ENCODE peak calls at places on chromosomes 7 and 10, in nine cellular contexts. One of them, this sample, is unnamed.

GRCh38 chr10:33616921-33617320 is 282.5 kb upstream of the NRP1 start:
- DNase-seq in heart right ventricle: no peak
- DNase-seq in ascending aorta: no peak
- DNase-seq in neuronal stem cell: no peak
- DNase-seq in CD8-positive, alpha-beta memory T cell: no peak
- DNase-seq in naive thymus-derived CD4-positive, alpha-beta T cell: no peak
- DNase-seq in H9: no peak
- DNase-seq in aorta: no peak
- DNase-seq in endodermal cell: no peak
- DNase-seq in this sample: no peak

GRCh38 chr7:37363536-37364172 is 85.0 kb downstream of the ELMO1 start:
- DNase-seq in heart right ventricle: no peak
- DNase-seq in ascending aorta: no peak
- DNase-seq in neuronal stem cell: no peak
- DNase-seq in CD8-positive, alpha-beta memory T cell: peak; percentile 13
- DNase-seq in naive thymus-derived CD4-positive, alpha-beta T cell: no peak
- DNase-seq in H9: no peak
- DNase-seq in aorta: no peak
- DNase-seq in endodermal cell: no peak
- DNase-seq in this sample: no peak

GRCh38 chr7:23389701-23390100 is 80.6 kb downstream of the IGF2BP3 start:
- DNase-seq in heart right ventricle: no peak
- DNase-seq in ascending aorta: no peak
- DNase-seq in neuronal stem cell: no peak
- DNase-seq in CD8-positive, alpha-beta memory T cell: no peak
- DNase-seq in naive thymus-derived CD4-positive, alpha-beta T cell: no peak
- DNase-seq in H9: no peak
- DNase-seq in aorta: no peak
- DNase-seq in endodermal cell: no peak
- DNase-seq in this sample: no peak

GRCh38 chr7:29795696-29796095 is 10.6 kb upstream of the WIPF3 start:
- DNase-seq in heart right ventricle: no peak
- DNase-seq in ascending aorta: no peak
- DNase-seq in neuronal stem cell: no peak
- DNase-seq in CD8-positive, alpha-beta memory T cell: no peak
- DNase-seq in naive thymus-derived CD4-positive, alpha-beta T cell: no peak
- DNase-seq in H9: no peak
- DNase-seq in aorta: no peak
- DNase-seq in endodermal cell: no peak
- DNase-seq in this sample: no peak

GRCh38 chr10:19815478-19816419 is 483 bp upstream of the PLXDC2 start:
- DNase-seq in heart right ventricle: peak; percentile 79
- DNase-seq in ascending aorta: peak; percentile 90
- DNase-seq in neuronal stem cell: peak; percentile 76
- DNase-seq in CD8-positive, alpha-beta memory T cell: no peak
- DNase-seq in naive thymus-derived CD4-positive, alpha-beta T cell: no peak
- DNase-seq in H9: peak; percentile 86
- DNase-seq in aorta: peak; percentile 92
- DNase-seq in endodermal cell: peak; percentile 95
- DNase-seq in this sample: peak; percentile 83

GRCh38 chr10:13404305-13404759 is 56.2 kb upstream of the SEPHS1 start:
- DNase-seq in heart right ventricle: no peak
- DNase-seq in ascending aorta: no peak
- DNase-seq in neuronal stem cell: no peak
- DNase-seq in CD8-positive, alpha-beta memory T cell: no peak
- DNase-seq in naive thymus-derived CD4-positive, alpha-beta T cell: no peak
- DNase-seq in H9: no peak
- DNase-seq in aorta: no peak
- DNase-seq in endodermal cell: no peak
- DNase-seq in this sample: no peak

GRCh38 chr10:4638116-4638515 is 187.9 kb upstream of the AKR1E2 start:
- DNase-seq in heart right ventricle: peak; percentile 40
- DNase-seq in ascending aorta: no peak
- DNase-seq in neuronal stem cell: no peak
- DNase-seq in CD8-positive, alpha-beta memory T cell: no peak
- DNase-seq in naive thymus-derived CD4-positive, alpha-beta T cell: no peak
- DNase-seq in H9: no peak
- DNase-seq in aorta: no peak
- DNase-seq in endodermal cell: peak; percentile 75
- DNase-seq in this sample: no peak

GRCh38 chr7:7562736-7563135 is 3.9 kb upstream of the MIOS start:
- DNase-seq in heart right ventricle: no peak
- DNase-seq in ascending aorta: no peak
- DNase-seq in neuronal stem cell: no peak
- DNase-seq in CD8-positive, alpha-beta memory T cell: no peak
- DNase-seq in naive thymus-derived CD4-positive, alpha-beta T cell: no peak
- DNase-seq in H9: no peak
- DNase-seq in aorta: no peak
- DNase-seq in endodermal cell: no peak
- DNase-seq in this sample: no peak

GRCh38 chr10:125449571-125449970 is 233.4 kb downstream of the TEX36 start:
- DNase-seq in heart right ventricle: no peak
- DNase-seq in ascending aorta: no peak
- DNase-seq in neuronal stem cell: no peak
- DNase-seq in CD8-positive, alpha-beta memory T cell: no peak
- DNase-seq in naive thymus-derived CD4-positive, alpha-beta T cell: no peak
- DNase-seq in H9: no peak
- DNase-seq in aorta: no peak
- DNase-seq in endodermal cell: no peak
- DNase-seq in this sample: no peak

GRCh38 chr10:102493771-102494170 is 8.7 kb downstream of the ACTR1A start:
- DNase-seq in heart right ventricle: no peak
- DNase-seq in ascending aorta: no peak
- DNase-seq in neuronal stem cell: no peak
- DNase-seq in CD8-positive, alpha-beta memory T cell: no peak
- DNase-seq in naive thymus-derived CD4-positive, alpha-beta T cell: no peak
- DNase-seq in H9: no peak
- DNase-seq in aorta: peak; percentile 27
- DNase-seq in endodermal cell: no peak
- DNase-seq in this sample: no peak

GRCh38 chr7:34596887-34597286 is 61.1 kb upstream of the NPSR1 start:
- DNase-seq in heart right ventricle: no peak
- DNase-seq in ascending aorta: no peak
- DNase-seq in neuronal stem cell: no peak
- DNase-seq in CD8-positive, alpha-beta memory T cell: no peak
- DNase-seq in naive thymus-derived CD4-positive, alpha-beta T cell: no peak
- DNase-seq in H9: no peak
- DNase-seq in aorta: no peak
- DNase-seq in endodermal cell: peak; percentile 67
- DNase-seq in this sample: no peak

GRCh38 chr10:18359839-18360238 is 219.6 kb downstream of the CACNB2 start:
- DNase-seq in heart right ventricle: no peak
- DNase-seq in ascending aorta: no peak
- DNase-seq in neuronal stem cell: no peak
- DNase-seq in CD8-positive, alpha-beta memory T cell: no peak
- DNase-seq in naive thymus-derived CD4-positive, alpha-beta T cell: no peak
- DNase-seq in H9: no peak
- DNase-seq in aorta: no peak
- DNase-seq in endodermal cell: no peak
- DNase-seq in this sample: no peak

GRCh38 chr10:21488246-21488953 is 37.1 kb downstream of the SKIDA1 start:
- DNase-seq in heart right ventricle: no peak
- DNase-seq in ascending aorta: no peak
- DNase-seq in neuronal stem cell: no peak
- DNase-seq in CD8-positive, alpha-beta memory T cell: no peak
- DNase-seq in naive thymus-derived CD4-positive, alpha-beta T cell: no peak
- DNase-seq in H9: no peak
- DNase-seq in aorta: no peak
- DNase-seq in endodermal cell: peak; percentile 23
- DNase-seq in this sample: no peak

GRCh38 chr10:71629131-71629530 is 90.4 kb downstream of the C10orf105 start:
- DNase-seq in heart right ventricle: no peak
- DNase-seq in ascending aorta: no peak
- DNase-seq in neuronal stem cell: no peak
- DNase-seq in CD8-positive, alpha-beta memory T cell: no peak
- DNase-seq in naive thymus-derived CD4-positive, alpha-beta T cell: no peak
- DNase-seq in H9: no peak
- DNase-seq in aorta: no peak
- DNase-seq in endodermal cell: peak; percentile 62
- DNase-seq in this sample: no peak

GRCh38 chr10:110843031-110843430 is 28.7 kb upstream of the PDCD4 start:
- DNase-seq in heart right ventricle: no peak
- DNase-seq in ascending aorta: no peak
- DNase-seq in neuronal stem cell: no peak
- DNase-seq in CD8-positive, alpha-beta memory T cell: peak; percentile 44
- DNase-seq in naive thymus-derived CD4-positive, alpha-beta T cell: no peak
- DNase-seq in H9: no peak
- DNase-seq in aorta: no peak
- DNase-seq in endodermal cell: no peak
- DNase-seq in this sample: no peak
- H3K27ac ChIP-seq in heart right ventricle: no peak overlapping the region
- H3K27ac ChIP-seq in ascending aorta: no peak overlapping the region
- H3K27ac ChIP-seq in neuronal stem cell: peak overlapping the region; percentile 1
- H3K27ac ChIP-seq in CD8-positive, alpha-beta memory T cell: no peak overlapping the region
- H3K27ac ChIP-seq in naive thymus-derived CD4-positive, alpha-beta T cell: peak overlapping the region; percentile 40
- H3K27ac ChIP-seq in H9: no peak overlapping the region
- H3K27ac ChIP-seq in aorta: no peak overlapping the region
- H3K27ac ChIP-seq in endodermal cell: no peak overlapping the region
- H3K27ac ChIP-seq in this sample: no peak overlapping the region

GRCh38 chr10:124053971-124054370 is 39.4 kb downstream of the CHST15 start:
- DNase-seq in heart right ventricle: no peak
- DNase-seq in ascending aorta: no peak
- DNase-seq in neuronal stem cell: no peak
- DNase-seq in CD8-positive, alpha-beta memory T cell: no peak
- DNase-seq in naive thymus-derived CD4-positive, alpha-beta T cell: no peak
- DNase-seq in H9: no peak
- DNase-seq in aorta: peak; percentile 1
- DNase-seq in endodermal cell: no peak
- DNase-seq in this sample: no peak
- H3K27ac ChIP-seq in heart right ventricle: no peak overlapping the region
- H3K27ac ChIP-seq in ascending aorta: no peak overlapping the region
- H3K27ac ChIP-seq in neuronal stem cell: no peak overlapping the region
- H3K27ac ChIP-seq in CD8-positive, alpha-beta memory T cell: no peak overlapping the region
- H3K27ac ChIP-seq in naive thymus-derived CD4-positive, alpha-beta T cell: no peak overlapping the region
- H3K27ac ChIP-seq in H9: no peak overlapping the region
- H3K27ac ChIP-seq in aorta: no peak overlapping the region
- H3K27ac ChIP-seq in endodermal cell: no peak overlapping the region
- H3K27ac ChIP-seq in this sample: no peak overlapping the region

DNA sequence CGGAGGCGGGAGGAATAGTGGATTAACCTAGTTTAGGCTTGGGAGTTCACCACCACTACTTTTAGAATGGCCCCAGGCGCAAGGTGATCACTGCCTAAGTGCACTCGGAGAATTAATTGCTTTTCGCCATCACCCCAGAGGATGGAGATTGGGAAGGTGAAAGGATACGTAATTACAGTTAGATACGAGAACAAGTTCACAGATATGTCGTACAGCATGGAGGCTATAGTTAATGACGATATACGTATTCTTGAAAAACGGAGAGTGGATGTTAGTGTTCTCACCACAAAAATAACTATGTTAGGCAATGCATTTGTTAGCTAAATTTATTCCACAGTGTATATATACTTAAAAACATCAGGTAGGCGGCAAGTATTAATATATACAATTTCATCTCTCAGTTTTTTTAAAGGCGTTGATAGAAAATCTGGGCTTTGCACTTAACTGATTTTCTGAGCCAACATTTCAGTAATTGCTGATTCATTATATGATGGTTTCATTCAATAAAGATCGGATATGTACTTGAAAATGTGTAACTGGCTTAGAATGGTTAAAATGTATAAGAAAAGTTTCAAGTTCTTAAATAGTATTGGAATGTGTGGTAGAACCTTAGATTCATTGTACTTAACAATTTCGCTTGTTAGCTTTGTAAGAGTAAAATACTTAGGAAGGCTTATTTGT is 683 bp downstream of the CDC123 start:
- DNase-seq in heart right ventricle: no peak
- DNase-seq in ascending aorta: no peak
- DNase-seq in neuronal stem cell: no peak
- DNase-seq in CD8-positive, alpha-beta memory T cell: no peak
- DNase-seq in naive thymus-derived CD4-positive, alpha-beta T cell: no peak
- DNase-seq in H9: no peak
- DNase-seq in aorta: no peak
- DNase-seq in endodermal cell: no peak
- DNase-seq in this sample: no peak
- H3K27ac ChIP-seq in heart right ventricle: peak overlapping the region; percentile 96
- H3K27ac ChIP-seq in ascending aorta: peak overlapping the region; percentile 92
- H3K27ac ChIP-seq in neuronal stem cell: peak overlapping the region; percentile 83
- H3K27ac ChIP-seq in CD8-positive, alpha-beta memory T cell: peak overlapping the region; percentile 97
- H3K27ac ChIP-seq in naive thymus-derived CD4-positive, alpha-beta T cell: peak overlapping the region; percentile 97
- H3K27ac ChIP-seq in H9: peak overlapping the region; percentile 49
- H3K27ac ChIP-seq in aorta: no peak overlapping the region
- H3K27ac ChIP-seq in endodermal cell: peak overlapping the region; percentile 27
- H3K27ac ChIP-seq in this sample: peak overlapping the region; percentile 98

GRCh38 chr7:154767821-154768415 is 235.0 kb downstream of the PAXIP1 start:
- DNase-seq in heart right ventricle: no peak
- DNase-seq in ascending aorta: no peak
- DNase-seq in neuronal stem cell: no peak
- DNase-seq in CD8-positive, alpha-beta memory T cell: no peak
- DNase-seq in naive thymus-derived CD4-positive, alpha-beta T cell: no peak
- DNase-seq in H9: no peak
- DNase-seq in aorta: peak; percentile 42
- DNase-seq in endodermal cell: no peak
- DNase-seq in this sample: no peak
- H3K27ac ChIP-seq in heart right ventricle: no peak overlapping the region
- H3K27ac ChIP-seq in ascending aorta: no peak overlapping the region
- H3K27ac ChIP-seq in neuronal stem cell: no peak overlapping the region
- H3K27ac ChIP-seq in CD8-positive, alpha-beta memory T cell: no peak overlapping the region
- H3K27ac ChIP-seq in naive thymus-derived CD4-positive, alpha-beta T cell: no peak overlapping the region
- H3K27ac ChIP-seq in H9: no peak overlapping the region
- H3K27ac ChIP-seq in aorta: no peak overlapping the region
- H3K27ac ChIP-seq in endodermal cell: no peak overlapping the region
- H3K27ac ChIP-seq in this sample: no peak overlapping the region

DNA sequence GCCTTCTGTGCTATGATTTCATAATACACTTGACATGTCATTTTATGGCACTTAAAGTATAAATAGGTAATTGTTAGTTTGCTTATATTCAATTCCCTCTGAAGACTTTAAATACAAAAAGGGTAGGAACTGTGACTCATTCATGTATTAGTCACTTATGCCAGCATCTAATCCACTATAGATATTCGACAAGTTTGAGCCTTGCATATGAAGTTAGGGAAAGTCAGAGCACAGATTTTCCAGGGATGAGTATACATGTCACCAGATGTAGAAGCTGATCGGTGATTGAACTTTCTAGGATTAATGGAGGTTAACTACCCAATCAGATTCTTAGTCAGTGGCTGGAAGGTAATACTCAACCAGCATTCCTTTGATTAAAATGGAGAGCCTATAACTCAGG is 1321.5 kb downstream of the XPNPEP1 start:
- DNase-seq in heart right ventricle: no peak
- DNase-seq in ascending aorta: no peak
- DNase-seq in neuronal stem cell: no peak
- DNase-seq in CD8-positive, alpha-beta memory T cell: no peak
- DNase-seq in naive thymus-derived CD4-positive, alpha-beta T cell: no peak
- DNase-seq in H9: no peak
- DNase-seq in aorta: no peak
- DNase-seq in endodermal cell: no peak
- DNase-seq in this sample: no peak
- H3K27ac ChIP-seq in heart right ventricle: no peak overlapping the region
- H3K27ac ChIP-seq in ascending aorta: no peak overlapping the region
- H3K27ac ChIP-seq in neuronal stem cell: no peak overlapping the region
- H3K27ac ChIP-seq in CD8-positive, alpha-beta memory T cell: no peak overlapping the region
- H3K27ac ChIP-seq in naive thymus-derived CD4-positive, alpha-beta T cell: no peak overlapping the region
- H3K27ac ChIP-seq in H9: no peak overlapping the region
- H3K27ac ChIP-seq in aorta: no peak overlapping the region
- H3K27ac ChIP-seq in endodermal cell: no peak overlapping the region
- H3K27ac ChIP-seq in this sample: no peak overlapping the region

GRCh38 chr7:155062431-155062830 is 7.7 kb upstream of the HTR5A start:
- DNase-seq in heart right ventricle: no peak
- DNase-seq in ascending aorta: no peak
- DNase-seq in neuronal stem cell: no peak
- DNase-seq in CD8-positive, alpha-beta memory T cell: no peak
- DNase-seq in naive thymus-derived CD4-positive, alpha-beta T cell: no peak
- DNase-seq in H9: no peak
- DNase-seq in aorta: no peak
- DNase-seq in endodermal cell: no peak
- DNase-seq in this sample: no peak
- H3K27ac ChIP-seq in heart right ventricle: no peak overlapping the region
- H3K27ac ChIP-seq in ascending aorta: no peak overlapping the region
- H3K27ac ChIP-seq in neuronal stem cell: no peak overlapping the region
- H3K27ac ChIP-seq in CD8-positive, alpha-beta memory T cell: no peak overlapping the region
- H3K27ac ChIP-seq in naive thymus-derived CD4-positive, alpha-beta T cell: no peak overlapping the region
- H3K27ac ChIP-seq in H9: no peak overlapping the region
- H3K27ac ChIP-seq in aorta: no peak overlapping the region
- H3K27ac ChIP-seq in endodermal cell: no peak overlapping the region
- H3K27ac ChIP-seq in this sample: no peak overlapping the region

GRCh38 chr10:28307267-28307666 is 4.4 kb upstream of the MPP7 start:
- DNase-seq in heart right ventricle: no peak
- DNase-seq in ascending aorta: no peak
- DNase-seq in neuronal stem cell: no peak
- DNase-seq in CD8-positive, alpha-beta memory T cell: no peak
- DNase-seq in naive thymus-derived CD4-positive, alpha-beta T cell: no peak
- DNase-seq in H9: no peak
- DNase-seq in aorta: no peak
- DNase-seq in endodermal cell: no peak
- DNase-seq in this sample: no peak
- H3K27ac ChIP-seq in heart right ventricle: no peak overlapping the region
- H3K27ac ChIP-seq in ascending aorta: no peak overlapping the region
- H3K27ac ChIP-seq in neuronal stem cell: no peak overlapping the region
- H3K27ac ChIP-seq in CD8-positive, alpha-beta memory T cell: no peak overlapping the region
- H3K27ac ChIP-seq in naive thymus-derived CD4-positive, alpha-beta T cell: no peak overlapping the region
- H3K27ac ChIP-seq in H9: no peak overlapping the region
- H3K27ac ChIP-seq in aorta: no peak overlapping the region
- H3K27ac ChIP-seq in endodermal cell: no peak overlapping the region
- H3K27ac ChIP-seq in this sample: no peak overlapping the region